ENCODE peak calls at places on chromosomes 3 and 15, in six cellular contexts. O, B, I, C, U and T are unnamed samples.

GRCh38 chr15:73331501-73331900 is 37.3 kb downstream of the HCN4 start:
- DNase-seq in O (no peak), B (no peak), I (no peak), C (no peak), U (no peak), T (no peak)

GRCh38 chr3:70981252-70981933 is 602.1 kb downstream of the FOXP1 start:
- DNase-seq in O (no peak), B (no peak), I (no peak), C (no peak), U (no peak), T (no peak)

GRCh38 chr3:113844622-113845222 is 6.1 kb downstream of the GRAMD1C start:
- DNase-seq in O (no peak), B (no peak), I (peak; percentile 36), C (no peak), U (no peak), T (no peak)

GRCh38 chr3:53694648-53695356 is 151.4 kb downstream of the CHDH start:
- DNase-seq in O (no peak), B (no peak), I (no peak), C (no peak), U (no peak), T (no peak)

GRCh38 chr3:100040446-100040845 is 73.9 kb downstream of the FILIP1L start:
- DNase-seq in O (no peak), B (no peak), I (no peak), C (no peak), U (no peak), T (no peak)

GRCh38 chr15:100713163-100713867 is 110.9 kb downstream of the ASB7 start:
- DNase-seq in O (no peak), B (no peak), I (no peak), C (no peak), U (peak; percentile 100), T (no peak)

GRCh38 chr15:72198410-72199270 is 1.1 kb upstream of the GRAMD2A start:
- DNase-seq in O (no peak), B (no peak), I (no peak), C (no peak), U (no peak), T (no peak)

GRCh38 chr3:9135930-9136525 is 113.4 kb downstream of the SRGAP3 start:
- DNase-seq in O (no peak), B (no peak), I (no peak), C (no peak), U (no peak), T (no peak)

GRCh38 chr15:42275780-42276395 is 2.7 kb upstream of the TMEM87A start:
- DNase-seq in O (no peak), B (peak; percentile 32), I (no peak), C (no peak), U (no peak), T (no peak)

GRCh38 chr3:191300422-191300821 is 28.8 kb upstream of the CCDC50 start:
- DNase-seq in O (no peak), B (no peak), I (no peak), C (no peak), U (no peak), T (no peak)

GRCh38 chr15:101320501-101321052 is 25.5 kb upstream of the SNRPA1 start:
- DNase-seq in O (peak; percentile 49), B (peak; percentile 94), I (peak; percentile 22), C (peak; percentile 46), U (peak; percentile 49), T (no peak)